ENCODE peak calls at places on chromosomes 16 and 17, in ten cellular contexts. O is stomach, L is colonic mucosa, D is GM23338, B is SK-N-SH, X is IMR-90, W is body of pancreas, C is upper lobe of right lung, E is OCI-LY7, J is thyroid gland. Y is an unnamed sample.

GRCh38 chr16:84599528-84600202 is 18.2 kb downstream of the COTL1 start:
- DNase-seq in O (peak; percentile 51), L (peak; percentile 42), D (peak; percentile 93), B (peak; percentile 65), X (peak; percentile 85), W (peak; percentile 24), C (peak; percentile 89), E (peak; percentile 71), J (peak; percentile 55), Y (peak; percentile 94)

GRCh38 chr16:70478912-70479341 is 24.5 kb downstream of the FCSK start:
- DNase-seq in O (no peak), L (no peak), D (peak; percentile 36), B (no peak), X (no peak), W (no peak), C (no peak), E (no peak), J (no peak), Y (peak; percentile 9)

GRCh38 chr17:48004973-48005372 is 32.6 kb downstream of the COPZ2 start:
- DNase-seq in O (no peak), L (no peak), D (no peak), B (no peak), X (no peak), W (no peak), C (no peak), E (no peak), J (no peak), Y (no peak)

GRCh38 chr17:3821101-3821500 is 20.1 kb upstream of the ITGAE start:
- DNase-seq in O (no peak), L (no peak), D (no peak), B (no peak), X (no peak), W (no peak), C (no peak), E (no peak), J (no peak), Y (no peak)

GRCh38 chr16:66677179-66677578 is 19.4 kb downstream of the CMTM4 start:
- DNase-seq in O (no peak), L (no peak), D (no peak), B (no peak), X (no peak), W (no peak), C (no peak), E (no peak), J (peak; percentile 68), Y (no peak)

GRCh38 chr17:80968602-80969029 is 23.0 kb upstream of the CHMP6 start:
- DNase-seq in O (no peak), L (no peak), D (no peak), B (peak; percentile 86), X (peak; percentile 49), W (peak; percentile 31), C (no peak), E (no peak), J (no peak), Y (no peak)

GRCh38 chr17:50172130-50172529 is 6.3 kb downstream of the SGCA start:
- DNase-seq in O (no peak), L (no peak), D (no peak), B (no peak), X (no peak), W (no peak), C (no peak), E (no peak), J (no peak), Y (no peak)

GRCh38 chr16:8915722-8916321 is 33.7 kb downstream of the LITAFD start:
- DNase-seq in O (no peak), L (no peak), D (no peak), B (no peak), X (no peak), W (no peak), C (no peak), E (no peak), J (no peak), Y (no peak)

DNA sequence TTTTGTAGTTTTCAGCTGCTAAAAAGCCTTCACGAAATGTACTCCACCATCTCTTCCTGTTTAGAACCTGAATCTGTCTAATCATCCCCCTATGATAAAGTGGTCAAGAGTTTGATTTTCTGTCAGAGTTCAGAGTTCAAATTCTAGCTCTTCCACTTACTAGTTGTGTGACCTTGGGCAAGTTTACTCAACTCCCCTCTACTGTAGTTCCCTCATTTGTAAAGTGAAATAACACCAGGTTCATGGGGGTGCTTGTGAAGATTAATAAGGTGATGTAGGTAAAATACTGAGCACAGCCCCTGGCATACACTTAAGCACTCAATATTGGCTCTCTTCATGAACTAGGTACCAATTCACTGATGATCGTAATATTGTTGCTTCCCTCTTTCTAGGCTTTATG is 1.2 kb upstream of the CDC6 start:
- DNase-seq in O (no peak), L (no peak), D (no peak), B (no peak), X (no peak), W (no peak), C (no peak), E (no peak), J (no peak), Y (no peak)
- H3K4me1 ChIP-seq in O (peaks cover 15% of the 10 kb centered on the region), L (peaks cover 4% of the 10 kb centered on the region), D (peaks cover 17% of the 10 kb centered on the region), B (peaks cover 7% of the 10 kb centered on the region), X (peaks cover 13% of the 10 kb centered on the region), W (peaks cover 25% of the 10 kb centered on the region), C (peaks cover 24% of the 10 kb centered on the region), E (peaks cover 31% of the 10 kb centered on the region), J (peaks cover 5% of the 10 kb centered on the region), Y (no peaks in the 10 kb centered on the region)

GRCh38 chr16:89919535-89920406 is 1.1 kb downstream of the MC1R start:
- DNase-seq in O (no peak), L (no peak), D (no peak), B (no peak), X (no peak), W (no peak), C (no peak), E (no peak), J (no peak), Y (no peak)
- TF ChIP-seq CTCF in O (no peak), L (no peak), D (no peak), B (no peak), X (no peak), W (no peak), C (no peak), E (no peak), J (no peak), Y (no peak)

GRCh38 chr16:13245713-13246377 is 344.4 kb downstream of the SHISA9 start:
- DNase-seq in O (no peak), L (no peak), D (no peak), B (no peak), X (no peak), W (no peak), C (no peak), E (no peak), J (no peak), Y (no peak)
- H3K4me1 ChIP-seq in O (no peaks in the 10 kb centered on the region), L (no peaks in the 10 kb centered on the region), D (no peaks in the 10 kb centered on the region), B (no peaks in the 10 kb centered on the region), X (no peaks in the 10 kb centered on the region), W (no peaks in the 10 kb centered on the region), C (no peaks in the 10 kb centered on the region), E (no peaks in the 10 kb centered on the region), J (no peaks in the 10 kb centered on the region), Y (no peaks in the 10 kb centered on the region)

GRCh38 chr17:78315355-78316114 is 44.3 kb downstream of the SOCS3 start:
- DNase-seq in O (peak; percentile 79), L (peak; percentile 88), D (peak; percentile 35), B (peak; percentile 57), X (peak; percentile 92), W (peak; percentile 65), C (peak; percentile 89), E (no peak), J (peak; percentile 85), Y (no peak)
- TF ChIP-seq CTCF in O (no peak), L (no peak), D (no peak), B (peak; percentile 36), X (peak; percentile 33), W (peak; percentile 7), C (no peak), E (peak; percentile 14), J (no peak), Y (no peak)